ENCODE peak calls at places on chromosomes 7 and 10, in eight cellular contexts. One of them, this sample, is unnamed.

GRCh38 chr10:3231951-3232730 is 59.6 kb upstream of the PITRM1 start:
- DNase-seq in AG04450: no peak
- DNase-seq in heart left ventricle: no peak
- DNase-seq in GM12864: no peak
- DNase-seq in ascending aorta: peak
- DNase-seq in left ventricle myocardium inferior: no peak
- DNase-seq in cardiac fibroblast: peak
- DNase-seq in esophagus muscularis mucosa: no peak
- DNase-seq in this sample: no peak

GRCh38 chr7:12257582-12257981 is 46.5 kb downstream of the TMEM106B start:
- DNase-seq in AG04450: no peak
- DNase-seq in GM12864: peak
- DNase-seq in left ventricle myocardium inferior: no peak
- DNase-seq in ascending aorta: no peak
- DNase-seq in esophagus muscularis mucosa: no peak
- DNase-seq in heart left ventricle: no peak
- DNase-seq in cardiac fibroblast: peak
- DNase-seq in this sample: no peak

GRCh38 chr10:47169631-47170030 is 130.4 kb upstream of the GDF10 start:
- DNase-seq in esophagus muscularis mucosa: peak
- DNase-seq in GM12864: no peak
- DNase-seq in heart left ventricle: no peak
- DNase-seq in cardiac fibroblast: peak
- DNase-seq in left ventricle myocardium inferior: no peak
- DNase-seq in ascending aorta: no peak
- DNase-seq in AG04450: no peak
- DNase-seq in this sample: no peak

GRCh38 chr7:77282897-77283296 is 83.3 kb upstream of the FGL2 start:
- DNase-seq in esophagus muscularis mucosa: no peak
- DNase-seq in heart left ventricle: no peak
- DNase-seq in GM12864: no peak
- DNase-seq in left ventricle myocardium inferior: no peak
- DNase-seq in ascending aorta: no peak
- DNase-seq in cardiac fibroblast: no peak
- DNase-seq in AG04450: no peak
- DNase-seq in this sample: no peak

GRCh38 chr10:92238586-92239098 is 52.2 kb downstream of the CPEB3 start:
- DNase-seq in cardiac fibroblast: peak
- DNase-seq in ascending aorta: no peak
- DNase-seq in left ventricle myocardium inferior: no peak
- DNase-seq in AG04450: no peak
- DNase-seq in GM12864: no peak
- DNase-seq in esophagus muscularis mucosa: no peak
- DNase-seq in heart left ventricle: peak
- DNase-seq in this sample: peak

GRCh38 chr10:117197189-117197588 is at the start of gene KCNK18:
- DNase-seq in GM12864: no peak
- DNase-seq in left ventricle myocardium inferior: no peak
- DNase-seq in ascending aorta: no peak
- DNase-seq in AG04450: no peak
- DNase-seq in cardiac fibroblast: no peak
- DNase-seq in heart left ventricle: no peak
- DNase-seq in esophagus muscularis mucosa: no peak
- DNase-seq in this sample: no peak

GRCh38 chr10:131902691-131903090 is 1.9 kb downstream of the PPP2R2D start:
- DNase-seq in heart left ventricle: no peak
- DNase-seq in cardiac fibroblast: no peak
- DNase-seq in left ventricle myocardium inferior: no peak
- DNase-seq in esophagus muscularis mucosa: no peak
- DNase-seq in GM12864: no peak
- DNase-seq in ascending aorta: no peak
- DNase-seq in AG04450: no peak
- DNase-seq in this sample: no peak

GRCh38 chr10:18216482-18216881 is 76.3 kb downstream of the CACNB2 start:
- DNase-seq in esophagus muscularis mucosa: no peak
- DNase-seq in ascending aorta: no peak
- DNase-seq in AG04450: no peak
- DNase-seq in left ventricle myocardium inferior: no peak
- DNase-seq in heart left ventricle: no peak
- DNase-seq in cardiac fibroblast: peak
- DNase-seq in GM12864: no peak
- DNase-seq in this sample: no peak

GRCh38 chr7:155786491-155786890 is 25.8 kb downstream of the SHH start:
- DNase-seq in heart left ventricle: no peak
- DNase-seq in GM12864: no peak
- DNase-seq in esophagus muscularis mucosa: no peak
- DNase-seq in cardiac fibroblast: no peak
- DNase-seq in AG04450: no peak
- DNase-seq in ascending aorta: no peak
- DNase-seq in left ventricle myocardium inferior: no peak
- DNase-seq in this sample: peak

GRCh38 chr7:96236198-96237039 is 85.5 kb downstream of the SLC25A13 start:
- DNase-seq in cardiac fibroblast: peak
- DNase-seq in heart left ventricle: peak
- DNase-seq in esophagus muscularis mucosa: no peak
- DNase-seq in ascending aorta: peak
- DNase-seq in GM12864: no peak
- DNase-seq in AG04450: peak
- DNase-seq in left ventricle myocardium inferior: peak
- DNase-seq in this sample: no peak

DNA sequence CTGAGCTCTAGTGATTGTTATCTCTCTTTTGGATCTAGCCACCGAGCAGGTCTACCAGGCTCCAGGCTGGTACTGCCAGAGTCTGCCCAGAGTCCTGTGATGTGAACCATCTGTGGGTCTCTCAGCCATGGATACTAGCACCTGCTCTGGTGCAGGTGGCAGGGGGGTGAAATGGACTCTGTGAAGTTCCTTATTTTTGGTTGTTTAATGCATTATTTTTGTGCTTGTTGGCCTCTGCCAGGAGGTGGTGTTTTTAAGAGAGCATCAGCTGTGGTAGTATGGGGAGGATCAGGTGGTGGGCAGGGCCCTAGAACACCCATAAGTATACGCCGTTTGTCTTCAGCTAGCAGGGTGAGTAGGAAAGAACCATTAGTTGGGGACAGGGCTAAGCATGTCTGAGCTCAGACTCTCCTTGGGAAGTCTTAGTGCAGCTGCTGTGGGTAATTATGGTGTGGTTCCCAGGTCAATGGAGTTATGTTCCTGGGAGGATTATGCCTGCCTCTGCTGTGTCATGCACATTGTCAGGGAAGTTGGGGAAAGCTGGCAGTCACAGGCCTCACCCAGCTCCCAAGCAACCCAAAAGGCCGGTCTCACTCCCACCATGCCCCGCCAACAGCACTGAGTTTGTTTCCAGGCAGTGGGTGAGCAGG is 81.8 kb downstream of the NPSR1 start:
- DNase-seq in esophagus muscularis mucosa: peak
- DNase-seq in ascending aorta: no peak
- DNase-seq in GM12864: no peak
- DNase-seq in left ventricle myocardium inferior: no peak
- DNase-seq in AG04450: no peak
- DNase-seq in heart left ventricle: no peak
- DNase-seq in cardiac fibroblast: no peak
- DNase-seq in this sample: no peak
- TF ChIP-seq CTCF in esophagus muscularis mucosa: no peak
- TF ChIP-seq CTCF in ascending aorta: no peak
- TF ChIP-seq CTCF in GM12864: no peak
- TF ChIP-seq CTCF in left ventricle myocardium inferior: no peak
- TF ChIP-seq CTCF in AG04450: no peak
- TF ChIP-seq CTCF in heart left ventricle: no peak
- TF ChIP-seq CTCF in cardiac fibroblast: no peak
- TF ChIP-seq CTCF in this sample: no peak

DNA sequence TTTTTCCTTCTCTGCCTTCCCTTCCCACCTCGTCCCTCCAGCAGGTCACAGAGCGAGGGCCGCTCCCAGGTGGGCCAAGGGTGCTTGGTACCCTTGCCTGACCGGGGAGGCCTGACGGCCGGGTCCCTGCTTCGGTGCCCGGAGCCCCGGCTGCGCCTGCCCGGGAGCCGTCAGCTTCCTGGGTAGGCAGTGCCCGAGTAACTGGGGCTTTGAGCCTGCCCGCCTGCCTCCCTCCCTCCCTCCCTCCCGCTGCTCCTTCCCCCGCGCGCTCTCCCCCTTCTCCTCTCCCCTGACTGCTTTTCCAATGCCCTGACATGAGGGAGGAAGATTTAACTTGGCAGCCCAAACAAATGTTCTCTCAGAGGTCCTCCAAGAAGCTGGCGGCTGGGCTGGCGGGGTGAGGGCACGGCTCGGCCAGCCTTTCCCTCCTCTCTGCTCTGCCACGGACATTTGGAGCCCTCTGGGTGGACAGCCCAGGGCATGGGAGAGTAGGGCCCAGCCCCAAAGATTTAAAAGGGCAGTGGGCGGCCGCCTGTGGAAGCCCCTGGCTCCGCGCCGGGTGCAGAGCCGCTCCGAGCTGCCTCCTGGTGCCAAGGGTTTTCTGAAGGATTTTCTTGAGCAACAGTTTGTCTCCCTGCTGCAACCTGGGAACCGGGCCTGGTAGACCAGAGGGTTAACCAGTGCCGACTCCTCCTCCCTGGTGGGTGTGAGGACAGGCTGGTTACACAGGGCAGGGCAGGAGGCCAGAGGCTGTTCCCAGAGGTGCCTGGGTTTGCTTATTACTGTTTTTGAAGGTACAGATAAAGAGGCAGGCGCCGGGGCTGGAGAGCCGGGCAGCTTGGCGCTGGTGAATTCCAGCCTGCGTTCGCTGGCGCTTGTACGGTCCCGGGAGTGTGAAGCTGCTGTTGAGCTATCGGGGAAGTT is 2.1 kb downstream of the ZMIZ1 start:
- DNase-seq in ascending aorta: peak
- DNase-seq in cardiac fibroblast: peak
- DNase-seq in GM12864: no peak
- DNase-seq in heart left ventricle: peak
- DNase-seq in left ventricle myocardium inferior: peak
- DNase-seq in esophagus muscularis mucosa: peak
- DNase-seq in AG04450: no peak
- DNase-seq in this sample: peak
- H3K4me3 ChIP-seq in ascending aorta: peak
- H3K4me3 ChIP-seq in cardiac fibroblast: peak
- H3K4me3 ChIP-seq in GM12864: peak
- H3K4me3 ChIP-seq in heart left ventricle: peak
- H3K4me3 ChIP-seq in left ventricle myocardium inferior: peak
- H3K4me3 ChIP-seq in esophagus muscularis mucosa: peak
- H3K4me3 ChIP-seq in AG04450: peak
- H3K4me3 ChIP-seq in this sample: peak

GRCh38 chr7:26083113-26083512 is 68.9 kb upstream of the NFE2L3 start:
- DNase-seq in esophagus muscularis mucosa: no peak
- DNase-seq in AG04450: no peak
- DNase-seq in left ventricle myocardium inferior: no peak
- DNase-seq in GM12864: no peak
- DNase-seq in heart left ventricle: no peak
- DNase-seq in ascending aorta: no peak
- DNase-seq in cardiac fibroblast: no peak
- DNase-seq in this sample: no peak

GRCh38 chr7:26078437-26079362 is 73.3 kb upstream of the NFE2L3 start:
- DNase-seq in cardiac fibroblast: peak
- DNase-seq in left ventricle myocardium inferior: peak
- DNase-seq in GM12864: no peak
- DNase-seq in AG04450: no peak
- DNase-seq in heart left ventricle: peak
- DNase-seq in esophagus muscularis mucosa: peak
- DNase-seq in ascending aorta: no peak
- DNase-seq in this sample: peak

GRCh38 chr7:26085771-26086170 is 66.2 kb upstream of the NFE2L3 start:
- DNase-seq in GM12864: no peak
- DNase-seq in AG04450: no peak
- DNase-seq in esophagus muscularis mucosa: no peak
- DNase-seq in heart left ventricle: no peak
- DNase-seq in cardiac fibroblast: no peak
- DNase-seq in ascending aorta: no peak
- DNase-seq in left ventricle myocardium inferior: no peak
- DNase-seq in this sample: no peak

GRCh38 chr7:26084418-26084817 is 67.6 kb upstream of the NFE2L3 start:
- DNase-seq in heart left ventricle: no peak
- DNase-seq in cardiac fibroblast: no peak
- DNase-seq in left ventricle myocardium inferior: no peak
- DNase-seq in AG04450: no peak
- DNase-seq in ascending aorta: no peak
- DNase-seq in esophagus muscularis mucosa: no peak
- DNase-seq in GM12864: no peak
- DNase-seq in this sample: no peak

DNA sequence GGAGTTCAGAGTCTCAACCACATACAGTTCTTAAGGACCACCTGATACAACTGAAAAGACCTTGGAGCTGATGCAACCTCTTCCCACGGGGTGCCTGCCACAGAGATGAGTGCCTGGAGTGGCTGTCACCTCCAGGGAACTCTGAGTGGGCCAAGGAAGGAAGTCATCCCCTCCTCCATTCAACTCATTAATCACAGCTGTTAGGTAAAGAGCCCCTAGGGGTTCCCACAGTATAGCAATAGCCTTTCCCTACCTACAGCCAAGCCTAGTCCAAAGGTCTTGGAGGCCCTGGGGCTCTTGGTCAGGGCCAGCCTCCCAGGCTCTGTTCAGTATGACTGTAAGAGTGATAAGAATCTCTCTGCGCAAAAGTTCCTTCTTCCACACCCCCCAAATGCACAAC is 70.4 kb upstream of the NFE2L3 start:
- DNase-seq in left ventricle myocardium inferior: no peak
- DNase-seq in cardiac fibroblast: no peak
- DNase-seq in heart left ventricle: no peak
- DNase-seq in AG04450: no peak
- DNase-seq in GM12864: no peak
- DNase-seq in ascending aorta: no peak
- DNase-seq in esophagus muscularis mucosa: no peak
- DNase-seq in this sample: no peak
- TF ChIP-seq CTCF in left ventricle myocardium inferior: no peak
- TF ChIP-seq CTCF in cardiac fibroblast: no peak
- TF ChIP-seq CTCF in heart left ventricle: no peak
- TF ChIP-seq CTCF in AG04450: no peak
- TF ChIP-seq CTCF in GM12864: no peak
- TF ChIP-seq CTCF in ascending aorta: no peak
- TF ChIP-seq CTCF in esophagus muscularis mucosa: no peak
- TF ChIP-seq CTCF in this sample: no peak

DNA sequence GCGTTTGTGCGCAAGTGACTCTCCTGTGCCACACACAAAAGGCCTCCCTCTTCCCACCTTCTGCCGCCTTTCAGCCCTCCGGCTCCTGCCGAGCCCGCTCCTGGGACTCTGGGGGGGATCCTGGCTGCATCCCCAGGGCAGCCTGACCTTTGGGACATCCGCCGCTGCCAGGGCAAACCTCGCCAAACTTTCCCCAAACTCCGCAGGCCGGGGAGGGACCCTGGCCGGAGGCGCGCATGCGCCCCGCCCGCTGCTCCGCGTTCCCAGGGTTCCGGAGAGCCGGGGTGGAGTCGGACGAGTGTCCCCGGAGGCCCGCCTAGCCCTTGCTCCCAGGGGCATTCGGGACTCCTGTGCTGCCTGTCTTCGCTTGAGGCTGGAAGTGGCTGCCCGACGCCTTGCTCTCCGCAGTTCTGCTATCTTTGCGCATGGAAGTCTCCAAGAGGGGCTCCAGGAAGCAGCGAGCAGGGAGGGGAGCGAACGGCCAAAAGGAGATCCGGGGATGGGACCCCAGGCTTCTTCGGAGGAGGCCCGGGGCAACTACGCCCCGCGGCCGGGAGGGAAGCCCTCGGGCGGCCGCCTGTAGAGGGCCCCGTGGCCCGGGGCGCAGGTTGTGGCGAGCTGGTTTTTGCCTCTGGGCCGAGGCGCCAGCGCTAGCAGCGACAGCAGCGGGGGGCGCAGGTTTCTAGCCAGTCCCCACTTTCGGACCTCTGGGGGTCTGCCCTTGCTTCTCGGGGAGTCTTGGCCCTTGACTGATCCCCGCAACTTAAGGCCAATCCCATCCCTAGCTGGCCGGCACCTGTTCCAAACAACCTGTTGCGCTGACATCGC is 7.0 kb downstream of the PTF1A start:
- DNase-seq in cardiac fibroblast: no peak
- DNase-seq in esophagus muscularis mucosa: peak
- DNase-seq in left ventricle myocardium inferior: no peak
- DNase-seq in heart left ventricle: no peak
- DNase-seq in ascending aorta: no peak
- DNase-seq in GM12864: no peak
- DNase-seq in AG04450: no peak
- DNase-seq in this sample: peak
- H3K4me3 ChIP-seq in cardiac fibroblast: no peak
- H3K4me3 ChIP-seq in esophagus muscularis mucosa: no peak
- H3K4me3 ChIP-seq in left ventricle myocardium inferior: peak
- H3K4me3 ChIP-seq in heart left ventricle: no peak
- H3K4me3 ChIP-seq in ascending aorta: no peak
- H3K4me3 ChIP-seq in GM12864: no peak
- H3K4me3 ChIP-seq in AG04450: no peak
- H3K4me3 ChIP-seq in this sample: peak